ENCODE peak calls at places on chromosomes 3 and 15, in eight cellular contexts. B is NT2/D1; I is heart right ventricle; G is RWPE2; S is PC-9; W is CD4-positive, alpha-beta memory T cell; L is A549; Z is fibroblast of lung. C is an unnamed sample. For H3K4me1 and H3K9me3, the result is how much of the 10 kb centered on the place peaks cover.

GRCh38 chr3:51375136-51375535 is 10.0 kb upstream of the MANF start:
- DNase-seq in G (peak), B (no peak), I (no peak), Z (no peak), L (no peak), W (no peak), S (no peak), C (no peak)

GRCh38 chr3:27326949-27327582 is 42.1 kb downstream of the NEK10 start:
- DNase-seq in S (no peak), Z (no peak), L (no peak), G (no peak), W (no peak), B (no peak), I (no peak), C (no peak)

GRCh38 chr3:40504636-40505430 is 1.0 kb upstream of the ZNF620 start:
- DNase-seq in S (peak), B (no peak), L (no peak), I (no peak), W (no peak), Z (peak), G (peak), C (no peak)

GRCh38 chr15:57505949-57506391 is 85.7 kb upstream of the MYZAP start:
- DNase-seq in G (peak), I (peak), W (no peak), B (no peak), L (no peak), S (peak), Z (peak), C (peak)

GRCh38 chr3:186477876-186478275 is 66.3 kb downstream of the CRYGS start:
- DNase-seq in W (no peak), G (no peak), L (no peak), I (no peak), B (no peak), Z (no peak), S (no peak), C (no peak)

GRCh38 chr3:150469031-150469930 is 61.2 kb downstream of the TSC22D2 start:
- DNase-seq in B (peak), Z (peak), L (peak), I (no peak), W (no peak), G (peak), S (peak), C (no peak)

GRCh38 chr3:3209057-3209456 is 29.6 kb upstream of the CRBN start:
- DNase-seq in W (no peak), S (no peak), Z (no peak), L (no peak), B (no peak), G (no peak), I (no peak), C (no peak)

GRCh38 chr15:51982013-51982769 is 10.6 kb upstream of the LEO1 start:
- DNase-seq in W (peak), L (peak), I (peak), G (no peak), Z (peak), B (no peak), S (peak), C (peak)

GRCh38 chr15:53910236-53910849 is 67.9 kb upstream of the UNC13C start:
- DNase-seq in G (peak), W (no peak), S (peak), B (no peak), Z (no peak), L (no peak), I (no peak), C (no peak)

GRCh38 chr3:157132936-157133335 is 27.0 kb downstream of the CCNL1 start:
- DNase-seq in L (no peak), I (no peak), G (no peak), S (no peak), B (no peak), W (no peak), Z (no peak), C (no peak)

GRCh38 chr3:157130138-157130880 is 29.6 kb downstream of the CCNL1 start:
- DNase-seq in I (peak), W (peak), L (peak), G (peak), Z (peak), S (peak), B (peak), C (peak)

GRCh38 chr3:157130881-157131251 is 29.1 kb downstream of the CCNL1 start:
- DNase-seq in L (no peak), Z (no peak), S (no peak), G (no peak), I (no peak), W (no peak), B (no peak), C (no peak)

GRCh38 chr3:157132341-157132740 is 27.6 kb downstream of the CCNL1 start:
- DNase-seq in S (no peak), W (no peak), I (no peak), L (no peak), Z (no peak), B (no peak), G (no peak), C (no peak)

DNA sequence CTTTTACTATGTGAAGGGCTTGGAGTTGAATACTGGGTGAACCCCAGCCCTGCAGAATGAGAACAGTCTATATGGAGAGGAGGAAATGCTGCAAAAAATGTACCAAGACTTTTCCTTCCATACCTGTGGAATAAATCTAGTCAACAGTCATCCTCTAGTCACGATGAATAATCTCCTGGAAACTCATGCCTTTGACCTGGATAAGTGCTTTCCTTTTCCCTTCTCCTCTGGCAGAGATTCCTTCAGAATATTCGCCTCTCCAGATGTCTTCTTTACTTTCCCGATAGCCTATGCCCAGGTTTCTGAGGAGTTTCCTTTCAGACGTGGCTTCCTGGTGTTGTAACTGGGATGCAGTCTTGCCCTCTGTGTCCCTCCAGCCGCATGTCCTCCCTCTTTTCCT is 28.1 kb downstream of the CCNL1 start:
- DNase-seq in W (no peak), S (no peak), B (no peak), G (no peak), Z (no peak), L (no peak), I (no peak), C (no peak)
- H3K4me1 ChIP-seq in W (half or more), S (half or more), B (under half), G (half or more), Z (under half), L (half or more), I (under half), C (under half)

DNA sequence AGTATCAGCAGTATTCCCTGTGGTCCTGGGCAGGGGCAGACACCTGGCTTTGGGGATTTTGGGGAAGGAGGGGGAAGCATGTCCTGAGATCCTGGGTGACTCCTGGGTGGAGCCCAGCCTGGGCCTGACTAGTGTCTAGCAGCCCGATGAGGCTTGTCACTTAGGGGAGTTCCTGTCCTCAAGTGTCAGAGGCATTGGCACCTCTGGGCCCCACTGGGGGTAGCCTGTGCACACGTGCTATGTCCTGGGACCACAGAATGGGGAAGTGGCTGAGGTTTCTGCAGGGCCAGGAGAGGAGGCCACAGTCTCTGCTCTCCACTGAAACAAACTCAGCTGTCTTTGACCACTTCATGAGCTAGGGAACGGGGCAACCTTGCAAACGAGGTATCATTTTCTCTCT is 31.5 kb upstream of the ADCY5 start:
- DNase-seq in W (no peak), S (no peak), I (no peak), Z (no peak), L (no peak), B (no peak), G (no peak), C (no peak)
- H3K9me3 ChIP-seq in W (under half), S (under half), I (under half), Z (under half), L (under half), B (under half), G (under half), C (under half)

DNA sequence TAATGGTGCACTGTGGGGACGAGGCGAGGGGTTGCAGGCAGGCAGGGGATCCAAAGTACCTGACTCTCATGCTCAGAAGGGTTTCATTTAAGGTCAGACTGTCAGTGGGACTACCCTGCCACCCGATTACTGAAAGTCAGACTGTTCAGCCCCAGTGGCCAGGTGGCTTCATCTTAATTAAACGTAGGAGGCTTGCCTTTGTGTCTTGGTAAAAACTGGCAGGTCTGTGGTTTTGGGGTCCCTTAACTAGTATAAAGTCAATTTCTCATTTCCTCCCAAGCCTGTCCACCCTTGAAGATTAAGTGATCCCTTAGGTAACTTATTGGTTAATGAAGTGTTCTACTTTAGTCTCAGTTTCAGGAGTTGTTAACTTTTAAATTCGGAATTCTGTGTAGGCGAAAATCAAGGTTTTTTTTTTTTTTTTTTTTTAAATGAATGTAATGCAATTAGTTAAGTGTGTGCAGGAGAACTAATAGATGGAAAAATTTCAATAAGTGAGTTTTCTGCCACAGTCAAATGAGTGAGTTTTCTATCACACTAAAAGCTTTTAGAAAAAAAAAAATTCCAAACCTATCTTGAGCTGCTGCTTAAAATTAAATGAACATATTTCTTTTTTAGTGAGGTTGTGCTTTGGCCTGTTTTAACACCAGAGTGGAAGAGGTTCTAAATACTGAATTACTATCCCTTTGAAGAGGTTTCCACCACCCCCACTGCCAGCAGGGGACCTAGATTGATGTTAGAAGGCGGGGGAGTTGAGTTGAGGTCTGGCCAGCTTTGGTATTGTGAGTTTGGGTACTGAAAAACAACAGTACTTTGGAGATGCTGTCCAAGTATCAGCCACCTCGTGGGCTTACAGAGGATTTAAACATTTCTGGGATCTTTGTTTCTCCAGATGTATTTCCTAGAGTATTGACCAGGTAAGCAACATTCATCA is 15.2 kb downstream of the ITPR1 start:
- DNase-seq in Z (no peak), S (no peak), I (no peak), L (no peak), W (no peak), G (no peak), B (no peak), C (no peak)
- H3K4me3 ChIP-seq in Z (no peak), S (no peak), I (no peak), L (no peak), W (no peak), G (no peak), B (no peak), C (no peak)

GRCh38 chr3:179410999-179411398 is 40.3 kb downstream of the GNB4 start:
- DNase-seq in B (no peak), Z (no peak), S (no peak), W (no peak), I (no peak), G (no peak), L (no peak), C (no peak)
- H3K4me1 ChIP-seq in B (under half), Z (under half), S (under half), W (under half), I (under half), G (under half), L (under half), C (under half)

GRCh38 chr3:197561926-197562325 is 6.2 kb upstream of the BDH1 start:
- DNase-seq in B (no peak), Z (no peak), L (no peak), W (no peak), G (no peak), I (no peak), S (no peak), C (no peak)
- H3K9me3 ChIP-seq in B (half or more), Z (under half), L (under half), W (under half), G (under half), I (under half), S (under half), C (under half)

GRCh38 chr3:48595526-48596121 is 495 bp upstream of the COL7A1 start:
- DNase-seq in G (peak), S (peak), Z (peak), I (peak), L (peak), B (peak), W (no peak), C (peak)

GRCh38 chr3:48596157-48596556 is 1.0 kb upstream of the COL7A1 start:
- DNase-seq in W (no peak), S (no peak), G (no peak), I (no peak), Z (no peak), B (no peak), L (no peak), C (no peak)

GRCh38 chr3:48594431-48595049 is 589 bp downstream of the COL7A1 start:
- DNase-seq in G (no peak), I (no peak), B (no peak), W (no peak), S (peak), L (no peak), Z (peak), C (no peak)

GRCh38 chr3:48596676-48597407 is 1.7 kb upstream of the COL7A1 start:
- DNase-seq in W (no peak), I (no peak), B (no peak), Z (no peak), G (no peak), L (no peak), S (no peak), C (no peak)

DNA sequence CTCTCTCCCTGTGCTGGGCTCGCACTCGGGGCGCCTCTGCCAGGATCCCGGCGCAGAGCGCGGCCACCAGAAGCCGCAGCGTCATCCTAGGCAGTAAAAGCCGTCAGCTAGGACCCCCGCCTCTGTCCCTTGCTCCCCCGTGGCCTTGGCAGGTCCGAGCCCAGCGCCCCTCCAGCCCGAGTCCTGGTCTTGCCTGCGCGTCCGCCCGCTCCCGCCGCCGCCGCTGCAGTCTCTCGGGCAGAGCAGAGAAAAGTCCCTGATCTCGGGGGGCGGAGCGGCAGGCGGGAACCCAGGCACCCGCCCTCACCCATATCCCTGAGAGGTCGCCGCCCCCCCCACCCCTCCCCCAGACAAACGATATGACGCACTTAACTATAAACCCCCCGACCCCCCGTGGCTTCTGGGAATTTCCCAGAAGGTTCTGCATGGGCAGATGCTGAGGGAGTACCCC is at the start of gene COL7A1:
- DNase-seq in Z (no peak), S (no peak), L (no peak), B (no peak), G (no peak), I (peak), W (no peak), C (no peak)
- H3K4me3 ChIP-seq in Z (peak), S (peak), L (peak), B (no peak), G (peak), I (peak), W (no peak), C (peak)

GRCh38 chr3:69411331-69411730 is 25.4 kb upstream of the FRMD4B start:
- DNase-seq in S (no peak), W (no peak), B (no peak), Z (no peak), L (no peak), G (no peak), I (no peak), C (no peak)
- H3K4me1 ChIP-seq in S (under half), W (under half), B (under half), Z (under half), L (under half), G (under half), I (under half), C (under half)

GRCh38 chr15:95170587-95171380 is 939.4 kb downstream of the MCTP2 start:
- DNase-seq in Z (no peak), B (no peak), I (no peak), W (no peak), L (no peak), G (no peak), S (no peak), C (no peak)

GRCh38 chr15:95174281-95174680 is 942.9 kb downstream of the MCTP2 start:
- DNase-seq in Z (peak), G (no peak), W (no peak), L (no peak), I (no peak), B (no peak), S (no peak), C (no peak)

GRCh38 chr15:95169701-95170459 is 938.5 kb downstream of the MCTP2 start:
- DNase-seq in G (no peak), W (no peak), I (no peak), B (no peak), Z (peak), L (no peak), S (no peak), C (no peak)

GRCh38 chr15:95174880-95175279 is 943.5 kb downstream of the MCTP2 start:
- DNase-seq in B (no peak), Z (peak), S (no peak), I (no peak), L (no peak), W (no peak), G (no peak), C (no peak)

GRCh38 chr15:95171551-95171950 is 940.2 kb downstream of the MCTP2 start:
- DNase-seq in I (no peak), G (no peak), L (no peak), W (no peak), B (no peak), Z (no peak), S (no peak), C (no peak)
- H3K9me3 ChIP-seq in I (under half), G (under half), L (under half), W (under half), B (under half), Z (under half), S (under half), C (under half)